ENCODE peak calls at places on chromosomes 11 and 22, in eight cellular contexts. G is endothelial cell; A is stimulated activated CD4-positive, alpha-beta T cell treated with anti-CD3 and anti-CD28 coated beads, TNF-alpha, amount 100 ng/mL, for 48 hours; E is GM06990; R is NCI-H1105 treated with DMSO at 0.1 percent for 48 hours; Q is stomach; H is mucosa of descending colon; V is aorta. F is an unnamed sample.

GRCh38 chr11:121406291-121406690 is 45.8 kb upstream of the SORL1 start:
- DNase-seq in G (no peak), A (no peak), E (no peak), R (no peak), Q (no peak), H (no peak), V (no peak), F (no peak)

GRCh38 chr22:19178065-19178658 is 374 bp downstream of the SLC25A1 start:
- DNase-seq in G (peak; percentile 48), A (no peak), E (peak; percentile 70), R (no peak), Q (peak; percentile 60), H (peak; percentile 84), V (peak; percentile 87), F (no peak)

GRCh38 chr11:9748361-9748970 is 84.6 kb downstream of the SWAP70 start:
- DNase-seq in G (peak; percentile 43), A (peak; percentile 28), E (peak; percentile 51), R (peak; percentile 20), Q (peak; percentile 42), H (peak; percentile 65), V (no peak), F (no peak)

GRCh38 chr11:67522844-67523555 is at the start of gene CABP2:
- DNase-seq in G (no peak), A (no peak), E (no peak), R (no peak), Q (no peak), H (peak; percentile 46), V (no peak), F (no peak)

GRCh38 chr11:115145316-115145715 is 358.9 kb downstream of the CADM1 start:
- DNase-seq in G (no peak), A (no peak), E (no peak), R (peak; percentile 91), Q (no peak), H (no peak), V (no peak), F (no peak)

GRCh38 chr11:65412271-65413076 is 10.1 kb upstream of the NEAT1 start:
- DNase-seq in G (no peak), A (no peak), E (no peak), R (no peak), Q (no peak), H (peak; percentile 38), V (peak; percentile 75), F (peak; percentile 14)

GRCh38 chr11:78038697-78039313 is 15.7 kb upstream of the KCTD14 start:
- DNase-seq in G (no peak), A (no peak), E (no peak), R (no peak), Q (peak; percentile 69), H (peak; percentile 78), V (no peak), F (no peak)

GRCh38 chr22:38214248-38215056 is 12.7 kb downstream of the MAFF start:
- DNase-seq in G (peak; percentile 75), A (no peak), E (peak; percentile 83), R (no peak), Q (peak; percentile 63), H (peak; percentile 82), V (peak; percentile 91), F (peak; percentile 73)